ENCODE peak calls at places on chromosomes 3 and 15, in four cellular contexts. L, X, J and V are unnamed samples.

GRCh38 chr3:1017879-1018278 is 74.9 kb upstream of the CNTN6 start:
- DNase-seq in X (no peak), J (no peak), L (no peak), V (no peak)

GRCh38 chr3:153385343-153385742 is 223.3 kb downstream of the RAP2B start:
- DNase-seq in L (no peak), J (no peak), X (no peak), V (no peak)

GRCh38 chr3:9260305-9260704 is 10.9 kb upstream of the SRGAP3 start:
- DNase-seq in J (no peak), X (no peak), L (no peak), V (no peak)

GRCh38 chr3:166809520-166809919 is 570.6 kb downstream of the ZBBX start:
- DNase-seq in J (no peak), X (no peak), L (no peak), V (no peak)

GRCh38 chr3:18295171-18295920 is 129.8 kb downstream of the SATB1 start:
- DNase-seq in L (peak; percentile 99), J (no peak), X (no peak), V (peak; percentile 79)

GRCh38 chr3:142633073-142633472 is 36.9 kb downstream of the PLS1 start:
- DNase-seq in L (no peak), X (no peak), J (no peak), V (no peak)

GRCh38 chr3:133130168-133130567 is 92.0 kb downstream of the TMEM108 start:
- DNase-seq in X (no peak), J (no peak), L (no peak), V (no peak)

GRCh38 chr15:89052474-89052873 is 35.8 kb upstream of the ABHD2 start:
- DNase-seq in L (peak; percentile 89), X (no peak), J (no peak), V (peak; percentile 8)

GRCh38 chr3:124034016-124034808 is 42.3 kb upstream of the ROPN1 start:
- DNase-seq in L (no peak), X (peak; percentile 15), J (peak; percentile 39), V (no peak)

GRCh38 chr3:179735321-179735720 is 82.5 kb downstream of the USP13 start:
- DNase-seq in X (no peak), L (no peak), J (no peak), V (no peak)

GRCh38 chr3:60090536-60090935 is 1040.7 kb upstream of the CFAP20DC start:
- DNase-seq in X (no peak), J (no peak), L (no peak), V (no peak)

GRCh38 chr15:48751595-48751994 is 59.3 kb downstream of the CEP152 start:
- DNase-seq in X (no peak), L (no peak), J (no peak), V (peak; percentile 98)

GRCh38 chr3:104214277-104214676 is 1152.4 kb upstream of the ALCAM start:
- DNase-seq in J (no peak), L (no peak), X (no peak), V (no peak)

GRCh38 chr3:184380210-184380626 is 364 bp downstream of the CHRD start:
- DNase-seq in J (peak; percentile 83), L (no peak), X (peak; percentile 43), V (peak; percentile 82)

GRCh38 chr3:150040097-150040496 is 69.4 kb upstream of the PFN2 start:
- DNase-seq in L (no peak), X (no peak), J (no peak), V (no peak)

GRCh38 chr3:143608966-143609365 is 239.3 kb downstream of the SLC9A9 start:
- DNase-seq in L (no peak), X (no peak), J (no peak), V (no peak)

GRCh38 chr15:25497934-25498333 is 59.1 kb upstream of the UBE3A start:
- DNase-seq in J (no peak), L (no peak), X (no peak), V (no peak)

GRCh38 chr3:33879540-33879939 is 81.1 kb downstream of the PDCD6IP start:
- DNase-seq in L (no peak), J (no peak), X (no peak), V (no peak)

GRCh38 chr3:74631341-74631740 is 16.9 kb upstream of the CNTN3 start:
- DNase-seq in L (no peak), J (no peak), X (no peak), V (no peak)

GRCh38 chr3:101701696-101702634 is 15.4 kb upstream of the RPL24 start:
- DNase-seq in J (no peak), L (no peak), X (no peak), V (no peak)

GRCh38 chr3:41711656-41712055 is 250.2 kb downstream of the ULK4 start:
- DNase-seq in X (no peak), L (peak; percentile 20), J (no peak), V (no peak)